ENCODE peak calls at places on chromosomes 6 and 20, in five cellular contexts. C is endothelial cell; G is naive B cell; M is MV-4-11; Z is activated T-cell treated with anti-CD3 and anti-CD28 coated beads, Interleukin-2, amount 50 U/mL, for 24 hours. N is an unnamed sample.

GRCh38 chr6:157823523-157824370 is 701 bp downstream of the SNX9 start:
- DNase-seq in G (peak), M (no peak), Z (peak), C (peak), N (peak)

GRCh38 chr20:38870733-38871559 is 55.3 kb upstream of the FAM83D start:
- DNase-seq in C (no peak), Z (peak), G (no peak), M (no peak), N (no peak)

GRCh38 chr20:51624157-51624731 is 81.7 kb upstream of the NFATC2 start:
- DNase-seq in G (peak), C (peak), M (peak), Z (peak), N (peak)

GRCh38 chr6:18147160-18147559 is 7.7 kb downstream of the TPMT start:
- DNase-seq in G (no peak), Z (no peak), M (no peak), C (no peak), N (no peak)

GRCh38 chr6:15246217-15247211 is 645 bp downstream of the JARID2 start:
- DNase-seq in Z (no peak), G (no peak), M (peak), C (no peak), N (no peak)

GRCh38 chr6:99458319-99458718 is 33.2 kb upstream of the PNISR start:
- DNase-seq in M (peak), Z (no peak), C (peak), G (no peak), N (peak)

GRCh38 chr20:31644701-31645100 is 7.0 kb downstream of the COX4I2 start:
- DNase-seq in G (no peak), M (no peak), Z (no peak), C (no peak), N (no peak)

GRCh38 chr6:84836366-84836765 is 72.0 kb upstream of the TBX18 start:
- DNase-seq in C (no peak), G (no peak), Z (no peak), M (no peak), N (no peak)

GRCh38 chr20:38728911-38729642 is 4.8 kb downstream of the SLC32A1 start:
- DNase-seq in G (peak), M (no peak), C (peak), Z (peak), N (no peak)

GRCh38 chr20:39878809-39879208 is 810.2 kb downstream of the MAFB start:
- DNase-seq in M (no peak), Z (no peak), C (no peak), G (no peak), N (no peak)